ENCODE peak calls at places on chromosomes 7 and 10, in nine cellular contexts. X, F, O, Z, M, R, N, G and A are unnamed samples.

GRCh38 chr7:76108540-76109233 is 60.8 kb downstream of the MDH2 start:
- DNase-seq in X (peak), F (peak), O (peak), Z (no peak), M (no peak), R (no peak), N (no peak), G (no peak), A (no peak)

GRCh38 chr10:116554628-116555027 is 8.9 kb downstream of the PNLIP start:
- DNase-seq in X (no peak), F (no peak), O (no peak), Z (no peak), M (no peak), R (no peak), N (no peak), G (no peak), A (no peak)

GRCh38 chr10:34638405-34639054 is 176.6 kb downstream of the PARD3 start:
- DNase-seq in X (peak), F (peak), O (peak), Z (peak), M (peak), R (peak), N (peak), G (peak), A (peak)

GRCh38 chr10:117137911-117138642 is at the start of gene VAX1:
- DNase-seq in X (no peak), F (peak), O (no peak), Z (no peak), M (peak), R (peak), N (peak), G (peak), A (peak)

GRCh38 chr7:98996162-98996552 is 117.8 kb downstream of the TRRAP start:
- DNase-seq in X (peak), F (no peak), O (no peak), Z (no peak), M (no peak), R (no peak), N (no peak), G (no peak), A (no peak)

GRCh38 chr7:28926871-28927597 is 31.1 kb downstream of the TRIL start:
- DNase-seq in X (peak), F (peak), O (peak), Z (peak), M (peak), R (peak), N (peak), G (peak), A (peak)

GRCh38 chr10:110947061-110947595 is 27.7 kb downstream of the SHOC2 start:
- DNase-seq in X (no peak), F (peak), O (peak), Z (no peak), M (no peak), R (no peak), N (no peak), G (no peak), A (no peak)

GRCh38 chr10:90939125-90939524 is 18.2 kb upstream of the ANKRD1 start:
- DNase-seq in X (no peak), F (no peak), O (no peak), Z (peak), M (no peak), R (no peak), N (no peak), G (no peak), A (no peak)

GRCh38 chr7:17370901-17371550 is 72.6 kb downstream of the AHR start:
- DNase-seq in X (no peak), F (no peak), O (peak), Z (no peak), M (no peak), R (no peak), N (no peak), G (no peak), A (no peak)

GRCh38 chr7:42454006-42454405 is 217.0 kb upstream of the GLI3 start:
- DNase-seq in X (no peak), F (no peak), O (no peak), Z (no peak), M (no peak), R (peak), N (no peak), G (no peak), A (no peak)

GRCh38 chr7:106693659-106694353 is 32.8 kb upstream of the CCDC71L start:
- DNase-seq in X (no peak), F (no peak), O (peak), Z (no peak), M (no peak), R (peak), N (no peak), G (no peak), A (no peak)

GRCh38 chr10:112966191-112966855 is 16.3 kb downstream of the TCF7L2 start:
- DNase-seq in X (no peak), F (no peak), O (no peak), Z (no peak), M (no peak), R (no peak), N (no peak), G (no peak), A (no peak)

GRCh38 chr10:113179270-113179669 is 229.2 kb downstream of the TCF7L2 start:
- DNase-seq in X (peak), F (no peak), O (no peak), Z (no peak), M (no peak), R (no peak), N (no peak), G (no peak), A (no peak)

GRCh38 chr10:63534723-63535122 is 13.5 kb downstream of the REEP3 start:
- DNase-seq in X (no peak), F (no peak), O (no peak), Z (no peak), M (no peak), R (no peak), N (no peak), G (no peak), A (no peak)

GRCh38 chr10:132817701-132818211 is 31.8 kb upstream of the NKX6-2 start:
- DNase-seq in X (no peak), F (no peak), O (no peak), Z (no peak), M (no peak), R (no peak), N (no peak), G (peak), A (no peak)

GRCh38 chr10:182441-183201 is 47.4 kb downstream of the ZMYND11 start:
- DNase-seq in X (no peak), F (no peak), O (peak), Z (no peak), M (no peak), R (no peak), N (no peak), G (no peak), A (no peak)

GRCh38 chr10:102121739-102122372 is 1.7 kb upstream of the LDB1 start:
- DNase-seq in X (no peak), F (peak), O (peak), Z (no peak), M (peak), R (no peak), N (peak), G (peak), A (no peak)

GRCh38 chr10:71045188-71045841 is 156.9 kb upstream of the PCBD1 start:
- DNase-seq in X (peak), F (no peak), O (no peak), Z (no peak), M (no peak), R (no peak), N (no peak), G (no peak), A (peak)

GRCh38 chr7:12890586-12890985 is 203.2 kb downstream of the ARL4A start:
- DNase-seq in X (no peak), F (no peak), O (no peak), Z (no peak), M (no peak), R (no peak), N (no peak), G (no peak), A (no peak)

GRCh38 chr7:68733219-68734143 is 864.8 kb upstream of the AUTS2 start:
- DNase-seq in X (no peak), F (no peak), O (no peak), Z (no peak), M (no peak), R (no peak), N (no peak), G (no peak), A (no peak)

GRCh38 chr7:134845461-134845860 is 66.0 kb downstream of the CALD1 start:
- DNase-seq in X (no peak), F (peak), O (no peak), Z (no peak), M (no peak), R (no peak), N (no peak), G (no peak), A (no peak)

GRCh38 chr10:123562387-123562786 is 103.8 kb upstream of the GPR26 start:
- DNase-seq in X (peak), F (no peak), O (no peak), Z (no peak), M (no peak), R (no peak), N (peak), G (peak), A (no peak)

GRCh38 chr7:34748244-34749039 is 90.4 kb downstream of the NPSR1 start:
- DNase-seq in X (peak), F (peak), O (peak), Z (peak), M (no peak), R (peak), N (no peak), G (peak), A (no peak)

GRCh38 chr7:144821069-144821468 is 14.8 kb downstream of the TPK1 start:
- DNase-seq in X (no peak), F (no peak), O (no peak), Z (no peak), M (no peak), R (no peak), N (no peak), G (no peak), A (no peak)

GRCh38 chr7:35975851-35976454 is 175.1 kb downstream of the SEPTIN7 start:
- DNase-seq in X (peak), F (peak), O (peak), Z (peak), M (peak), R (peak), N (no peak), G (no peak), A (peak)

GRCh38 chr10:28586176-28586575 is 53.3 kb downstream of the WAC start:
- DNase-seq in X (no peak), F (no peak), O (no peak), Z (no peak), M (no peak), R (no peak), N (no peak), G (no peak), A (no peak)